ENCODE peak calls at places on chromosome 18, in eight cellular contexts. One of them, this sample, is unnamed. For H3K9me3, the result is how much of the 10 kb centered on the place peaks cover.

GRCh38 chr18:40957533-40958070 is 997.4 kb upstream of the PIK3C3 start:
- DNase-seq in CD4-positive, alpha-beta T cell: no peak
- DNase-seq in BE2C: no peak
- DNase-seq in H1: no peak
- DNase-seq in neural progenitor cell: peak
- DNase-seq in psoas muscle: no peak
- DNase-seq in thoracic aorta: no peak
- DNase-seq in left ventricle myocardium inferior: no peak
- DNase-seq in this sample: no peak

GRCh38 chr18:48433541-48433940 is 24.4 kb upstream of the ZBTB7C start:
- DNase-seq in CD4-positive, alpha-beta T cell: no peak
- DNase-seq in BE2C: no peak
- DNase-seq in H1: no peak
- DNase-seq in neural progenitor cell: no peak
- DNase-seq in psoas muscle: no peak
- DNase-seq in thoracic aorta: no peak
- DNase-seq in left ventricle myocardium inferior: no peak
- DNase-seq in this sample: no peak

GRCh38 chr18:24372279-24372678 is 25.3 kb downstream of the OSBPL1A start:
- DNase-seq in CD4-positive, alpha-beta T cell: no peak
- DNase-seq in BE2C: no peak
- DNase-seq in H1: peak
- DNase-seq in neural progenitor cell: no peak
- DNase-seq in psoas muscle: no peak
- DNase-seq in thoracic aorta: no peak
- DNase-seq in left ventricle myocardium inferior: no peak
- DNase-seq in this sample: no peak

GRCh38 chr18:74282359-74283254 is 9.2 kb downstream of the CYB5A start:
- DNase-seq in CD4-positive, alpha-beta T cell: no peak
- DNase-seq in BE2C: peak
- DNase-seq in H1: no peak
- DNase-seq in neural progenitor cell: no peak
- DNase-seq in psoas muscle: no peak
- DNase-seq in thoracic aorta: no peak
- DNase-seq in left ventricle myocardium inferior: no peak
- DNase-seq in this sample: no peak

GRCh38 chr18:74510770-74511095 is 14.6 kb downstream of the CNDP2 start:
- DNase-seq in CD4-positive, alpha-beta T cell: no peak
- DNase-seq in BE2C: no peak
- DNase-seq in H1: no peak
- DNase-seq in neural progenitor cell: no peak
- DNase-seq in psoas muscle: no peak
- DNase-seq in thoracic aorta: no peak
- DNase-seq in left ventricle myocardium inferior: no peak
- DNase-seq in this sample: no peak

GRCh38 chr18:11994346-11994707 is 13.0 kb downstream of the IMPA2 start:
- DNase-seq in CD4-positive, alpha-beta T cell: no peak
- DNase-seq in BE2C: no peak
- DNase-seq in H1: no peak
- DNase-seq in neural progenitor cell: no peak
- DNase-seq in psoas muscle: peak
- DNase-seq in thoracic aorta: no peak
- DNase-seq in left ventricle myocardium inferior: peak
- DNase-seq in this sample: no peak

GRCh38 chr18:48946329-48946835 is 4.4 kb downstream of the SMAD7 start:
- DNase-seq in CD4-positive, alpha-beta T cell: no peak
- DNase-seq in BE2C: no peak
- DNase-seq in H1: no peak
- DNase-seq in neural progenitor cell: no peak
- DNase-seq in psoas muscle: no peak
- DNase-seq in thoracic aorta: no peak
- DNase-seq in left ventricle myocardium inferior: no peak
- DNase-seq in this sample: no peak

GRCh38 chr18:74682141-74682997 is 84.7 kb downstream of the ZNF407 start:
- DNase-seq in CD4-positive, alpha-beta T cell: no peak
- DNase-seq in BE2C: no peak
- DNase-seq in H1: no peak
- DNase-seq in neural progenitor cell: no peak
- DNase-seq in psoas muscle: no peak
- DNase-seq in thoracic aorta: no peak
- DNase-seq in left ventricle myocardium inferior: no peak
- DNase-seq in this sample: no peak

GRCh38 chr18:48721308-48721707 is 182.5 kb downstream of the CTIF start:
- DNase-seq in CD4-positive, alpha-beta T cell: no peak
- DNase-seq in BE2C: peak
- DNase-seq in H1: no peak
- DNase-seq in neural progenitor cell: no peak
- DNase-seq in psoas muscle: peak
- DNase-seq in thoracic aorta: no peak
- DNase-seq in left ventricle myocardium inferior: no peak
- DNase-seq in this sample: no peak

GRCh38 chr18:33826151-33826550 is 248.1 kb downstream of the ASXL3 start:
- DNase-seq in CD4-positive, alpha-beta T cell: no peak
- DNase-seq in BE2C: no peak
- DNase-seq in H1: no peak
- DNase-seq in neural progenitor cell: no peak
- DNase-seq in psoas muscle: no peak
- DNase-seq in thoracic aorta: no peak
- DNase-seq in left ventricle myocardium inferior: no peak
- DNase-seq in this sample: no peak

GRCh38 chr18:33830210-33830609 is 252.2 kb downstream of the ASXL3 start:
- DNase-seq in CD4-positive, alpha-beta T cell: no peak
- DNase-seq in BE2C: no peak
- DNase-seq in H1: no peak
- DNase-seq in neural progenitor cell: no peak
- DNase-seq in psoas muscle: no peak
- DNase-seq in thoracic aorta: no peak
- DNase-seq in left ventricle myocardium inferior: no peak
- DNase-seq in this sample: no peak

GRCh38 chr18:33831424-33831823 is 253.4 kb downstream of the ASXL3 start:
- DNase-seq in CD4-positive, alpha-beta T cell: no peak
- DNase-seq in BE2C: no peak
- DNase-seq in H1: no peak
- DNase-seq in neural progenitor cell: no peak
- DNase-seq in psoas muscle: no peak
- DNase-seq in thoracic aorta: no peak
- DNase-seq in left ventricle myocardium inferior: no peak
- DNase-seq in this sample: no peak

GRCh38 chr18:33833847-33834246 is 255.8 kb downstream of the ASXL3 start:
- DNase-seq in CD4-positive, alpha-beta T cell: no peak
- DNase-seq in BE2C: no peak
- DNase-seq in H1: no peak
- DNase-seq in neural progenitor cell: no peak
- DNase-seq in psoas muscle: no peak
- DNase-seq in thoracic aorta: no peak
- DNase-seq in left ventricle myocardium inferior: no peak
- DNase-seq in this sample: no peak

DNA sequence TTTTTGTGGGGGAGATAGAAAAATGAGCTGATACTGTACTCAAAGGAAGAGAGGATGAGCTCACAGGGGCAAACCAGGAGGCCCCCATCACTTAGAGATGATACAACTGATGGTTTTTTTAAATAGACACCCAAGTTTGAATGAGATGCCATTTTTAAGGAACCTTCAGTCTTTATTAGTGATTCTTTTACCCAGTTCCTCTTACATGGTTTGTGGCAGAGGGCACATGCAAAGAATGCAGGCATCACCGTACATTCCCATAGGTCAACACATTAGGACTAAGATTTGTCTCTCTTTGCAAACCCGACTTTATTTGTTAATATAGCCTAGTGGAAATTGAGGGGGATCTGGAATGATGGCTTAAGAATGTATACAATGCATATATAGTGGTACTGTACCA is 250.9 kb downstream of the ASXL3 start:
- DNase-seq in CD4-positive, alpha-beta T cell: no peak
- DNase-seq in BE2C: no peak
- DNase-seq in H1: no peak
- DNase-seq in neural progenitor cell: no peak
- DNase-seq in psoas muscle: no peak
- DNase-seq in thoracic aorta: no peak
- DNase-seq in left ventricle myocardium inferior: no peak
- DNase-seq in this sample: no peak
- TF ChIP-seq CTCF in CD4-positive, alpha-beta T cell: no peak
- TF ChIP-seq CTCF in BE2C: no peak
- TF ChIP-seq CTCF in H1: no peak
- TF ChIP-seq CTCF in neural progenitor cell: no peak
- TF ChIP-seq CTCF in psoas muscle: no peak
- TF ChIP-seq CTCF in thoracic aorta: no peak
- TF ChIP-seq CTCF in left ventricle myocardium inferior: no peak
- TF ChIP-seq CTCF in this sample: no peak

GRCh38 chr18:55694291-55694690 is 106.3 kb upstream of the TCF4 start:
- DNase-seq in CD4-positive, alpha-beta T cell: no peak
- DNase-seq in BE2C: no peak
- DNase-seq in H1: no peak
- DNase-seq in neural progenitor cell: no peak
- DNase-seq in psoas muscle: no peak
- DNase-seq in thoracic aorta: no peak
- DNase-seq in left ventricle myocardium inferior: no peak
- DNase-seq in this sample: no peak
- H3K9me3 ChIP-seq in CD4-positive, alpha-beta T cell: under half
- H3K9me3 ChIP-seq in BE2C: under half
- H3K9me3 ChIP-seq in H1: under half
- H3K9me3 ChIP-seq in neural progenitor cell: under half
- H3K9me3 ChIP-seq in psoas muscle: under half
- H3K9me3 ChIP-seq in thoracic aorta: under half
- H3K9me3 ChIP-seq in left ventricle myocardium inferior: under half
- H3K9me3 ChIP-seq in this sample: under half

GRCh38 chr18:32439802-32440201 is 30.9 kb downstream of the GAREM1 start:
- DNase-seq in CD4-positive, alpha-beta T cell: no peak
- DNase-seq in BE2C: no peak
- DNase-seq in H1: no peak
- DNase-seq in neural progenitor cell: peak
- DNase-seq in psoas muscle: no peak
- DNase-seq in thoracic aorta: no peak
- DNase-seq in left ventricle myocardium inferior: no peak
- DNase-seq in this sample: no peak

GRCh38 chr18:32438173-32438572 is 32.5 kb downstream of the GAREM1 start:
- DNase-seq in CD4-positive, alpha-beta T cell: no peak
- DNase-seq in BE2C: no peak
- DNase-seq in H1: no peak
- DNase-seq in neural progenitor cell: no peak
- DNase-seq in psoas muscle: peak
- DNase-seq in thoracic aorta: no peak
- DNase-seq in left ventricle myocardium inferior: peak
- DNase-seq in this sample: no peak

GRCh38 chr18:32437080-32437834 is 33.4 kb downstream of the GAREM1 start:
- DNase-seq in CD4-positive, alpha-beta T cell: no peak
- DNase-seq in BE2C: no peak
- DNase-seq in H1: no peak
- DNase-seq in neural progenitor cell: no peak
- DNase-seq in psoas muscle: no peak
- DNase-seq in thoracic aorta: no peak
- DNase-seq in left ventricle myocardium inferior: no peak
- DNase-seq in this sample: no peak

GRCh38 chr18:32439241-32439640 is 31.4 kb downstream of the GAREM1 start:
- DNase-seq in CD4-positive, alpha-beta T cell: no peak
- DNase-seq in BE2C: no peak
- DNase-seq in H1: no peak
- DNase-seq in neural progenitor cell: no peak
- DNase-seq in psoas muscle: no peak
- DNase-seq in thoracic aorta: no peak
- DNase-seq in left ventricle myocardium inferior: no peak
- DNase-seq in this sample: no peak

DNA sequence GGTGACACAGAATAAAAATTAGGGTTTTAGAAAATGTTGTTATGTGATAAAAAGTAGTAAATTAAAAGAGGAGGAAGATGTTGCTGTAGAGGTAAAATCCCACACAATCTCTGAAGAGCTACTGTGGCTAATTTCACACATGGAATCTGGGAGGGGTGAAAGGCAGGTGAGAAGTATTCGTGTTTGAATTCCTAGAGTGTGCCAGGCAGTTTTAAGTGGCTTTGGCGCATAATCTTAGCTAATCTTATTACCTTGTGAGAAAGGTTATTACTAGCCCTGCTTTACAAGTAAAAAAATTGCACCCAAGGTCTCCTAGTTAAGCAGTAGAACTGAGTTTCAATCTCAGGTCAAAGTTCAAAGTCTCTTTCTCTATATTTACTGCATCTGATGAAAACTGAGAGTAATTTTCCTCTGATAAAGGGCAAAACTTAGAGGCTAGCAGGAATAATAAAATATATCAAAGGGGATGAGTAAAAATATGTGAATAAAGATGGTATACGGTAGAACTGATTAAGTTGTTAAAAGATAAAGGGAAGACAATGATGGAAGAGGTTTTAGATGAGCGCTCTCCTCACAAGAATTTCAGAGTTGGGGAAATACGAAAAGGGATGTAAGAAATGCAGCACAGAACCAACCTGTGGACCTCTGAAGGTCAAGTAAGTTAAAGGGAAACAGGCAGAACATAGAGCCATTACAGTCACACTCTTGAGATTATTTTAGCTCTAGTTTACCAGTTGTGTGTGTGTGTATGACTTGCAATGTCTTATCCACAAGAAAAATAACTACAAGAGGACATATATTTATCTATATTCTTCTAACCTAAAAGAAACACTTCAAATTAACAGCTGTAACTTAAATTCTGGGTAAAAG is 34.8 kb downstream of the GAREM1 start:
- DNase-seq in CD4-positive, alpha-beta T cell: no peak
- DNase-seq in BE2C: no peak
- DNase-seq in H1: no peak
- DNase-seq in neural progenitor cell: no peak
- DNase-seq in psoas muscle: no peak
- DNase-seq in thoracic aorta: no peak
- DNase-seq in left ventricle myocardium inferior: no peak
- DNase-seq in this sample: no peak
- TF ChIP-seq CTCF in CD4-positive, alpha-beta T cell: no peak
- TF ChIP-seq CTCF in BE2C: no peak
- TF ChIP-seq CTCF in H1: no peak
- TF ChIP-seq CTCF in neural progenitor cell: no peak
- TF ChIP-seq CTCF in psoas muscle: no peak
- TF ChIP-seq CTCF in thoracic aorta: no peak
- TF ChIP-seq CTCF in left ventricle myocardium inferior: no peak
- TF ChIP-seq CTCF in this sample: no peak

GRCh38 chr18:37254973-37255372 is 310.6 kb downstream of the CELF4 start:
- DNase-seq in CD4-positive, alpha-beta T cell: no peak
- DNase-seq in BE2C: no peak
- DNase-seq in H1: no peak
- DNase-seq in neural progenitor cell: no peak
- DNase-seq in psoas muscle: no peak
- DNase-seq in thoracic aorta: no peak
- DNase-seq in left ventricle myocardium inferior: no peak
- DNase-seq in this sample: no peak

GRCh38 chr18:37260367-37261093 is 305.1 kb downstream of the CELF4 start:
- DNase-seq in CD4-positive, alpha-beta T cell: no peak
- DNase-seq in BE2C: no peak
- DNase-seq in H1: no peak
- DNase-seq in neural progenitor cell: no peak
- DNase-seq in psoas muscle: no peak
- DNase-seq in thoracic aorta: no peak
- DNase-seq in left ventricle myocardium inferior: no peak
- DNase-seq in this sample: no peak

GRCh38 chr18:37258819-37259218 is 306.8 kb downstream of the CELF4 start:
- DNase-seq in CD4-positive, alpha-beta T cell: no peak
- DNase-seq in BE2C: no peak
- DNase-seq in H1: no peak
- DNase-seq in neural progenitor cell: no peak
- DNase-seq in psoas muscle: no peak
- DNase-seq in thoracic aorta: no peak
- DNase-seq in left ventricle myocardium inferior: no peak
- DNase-seq in this sample: no peak

GRCh38 chr18:37259711-37260110 is 305.9 kb downstream of the CELF4 start:
- DNase-seq in CD4-positive, alpha-beta T cell: no peak
- DNase-seq in BE2C: no peak
- DNase-seq in H1: no peak
- DNase-seq in neural progenitor cell: no peak
- DNase-seq in psoas muscle: no peak
- DNase-seq in thoracic aorta: no peak
- DNase-seq in left ventricle myocardium inferior: no peak
- DNase-seq in this sample: no peak

GRCh38 chr18:37258131-37258530 is 307.5 kb downstream of the CELF4 start:
- DNase-seq in CD4-positive, alpha-beta T cell: no peak
- DNase-seq in BE2C: no peak
- DNase-seq in H1: no peak
- DNase-seq in neural progenitor cell: no peak
- DNase-seq in psoas muscle: no peak
- DNase-seq in thoracic aorta: no peak
- DNase-seq in left ventricle myocardium inferior: no peak
- DNase-seq in this sample: no peak
- H3K9me3 ChIP-seq in CD4-positive, alpha-beta T cell: under half
- H3K9me3 ChIP-seq in BE2C: under half
- H3K9me3 ChIP-seq in H1: under half
- H3K9me3 ChIP-seq in neural progenitor cell: under half
- H3K9me3 ChIP-seq in psoas muscle: under half
- H3K9me3 ChIP-seq in thoracic aorta: under half
- H3K9me3 ChIP-seq in left ventricle myocardium inferior: under half
- H3K9me3 ChIP-seq in this sample: under half